ENCODE peak calls at places on chromosomes 11 and 22, in nine cellular contexts. K is astrocyte of the spinal cord; W is activated CD4-positive, CD25-positive, alpha-beta regulatory T cell treated with anti-CD3 and anti-CD28 coated beads, Interleukin-2, amount 50 U/mL, for 16 hours; B is Right ventricle myocardium superior; L is psoas muscle; I is COR-L47; F is OCI-M1; C is fibroblast of lung; T is naive B cell. X is an unnamed sample.

GRCh38 chr11:63564056-63564784 is 1.0 kb upstream of the PLAAT2 start:
- DNase-seq in K (no peak), W (no peak), B (no peak), L (no peak), I (no peak), F (no peak), C (no peak), T (no peak), X (peak)

GRCh38 chr11:28836285-28837081 is 728.3 kb downstream of the METTL15 start:
- DNase-seq in K (peak), W (no peak), B (no peak), L (no peak), I (peak), F (no peak), C (peak), T (no peak), X (peak)

GRCh38 chr11:92941676-92942571 is 27.5 kb upstream of the MTNR1B start:
- DNase-seq in K (peak), W (no peak), B (no peak), L (no peak), I (no peak), F (peak), C (no peak), T (peak), X (peak)

GRCh38 chr11:10747733-10748132 is 3.3 kb upstream of the CTR9 start:
- DNase-seq in K (no peak), W (no peak), B (no peak), L (no peak), I (no peak), F (no peak), C (no peak), T (no peak), X (no peak)

GRCh38 chr11:128716231-128716630 is 22.4 kb downstream of the FLI1 start:
- DNase-seq in K (peak), W (no peak), B (no peak), L (no peak), I (no peak), F (peak), C (no peak), T (no peak), X (no peak)

GRCh38 chr22:36759481-36760159 is 16.3 kb downstream of the IFT27 start:
- DNase-seq in K (no peak), W (no peak), B (no peak), L (no peak), I (no peak), F (no peak), C (no peak), T (no peak), X (no peak)

GRCh38 chr22:45087802-45088201 is 75.9 kb upstream of the NUP50 start:
- DNase-seq in K (no peak), W (no peak), B (no peak), L (no peak), I (no peak), F (no peak), C (peak), T (no peak), X (no peak)

GRCh38 chr11:115503083-115503885 is 931 bp downstream of the CADM1 start:
- DNase-seq in K (peak), W (no peak), B (peak), L (peak), I (peak), F (no peak), C (peak), T (no peak), X (peak)